ENCODE peak calls at places on chromosomes 3 and 15, in ten cellular contexts. G, Z, U, M, W, B, N, Y, L and H are unnamed samples.

GRCh38 chr3:124032881-124033359 is 41.0 kb upstream of the ROPN1 start:
- DNase-seq in G (no peak), Z (peak; percentile 56), U (peak; percentile 76), M (peak; percentile 82), W (peak; percentile 69), B (peak; percentile 21), N (peak; percentile 52), Y (peak; percentile 39), L (peak; percentile 80), H (peak; percentile 26)

GRCh38 chr3:52055537-52056351 is 627 bp downstream of the DUSP7 start:
- DNase-seq in G (peak; percentile 13), Z (peak; percentile 41), U (no peak), M (no peak), W (no peak), B (peak; percentile 28), N (no peak), Y (peak; percentile 37), L (peak; percentile 49), H (peak; percentile 35)

GRCh38 chr3:13706886-13707285 is 158.0 kb downstream of the FBLN2 start:
- DNase-seq in G (no peak), Z (no peak), U (no peak), M (no peak), W (no peak), B (no peak), N (no peak), Y (no peak), L (no peak), H (no peak)

GRCh38 chr3:4729061-4729973 is 236.2 kb downstream of the ITPR1 start:
- DNase-seq in G (no peak), Z (peak; percentile 45), U (no peak), M (no peak), W (no peak), B (no peak), N (no peak), Y (no peak), L (no peak), H (no peak)

GRCh38 chr15:26864664-26865191 is 2.1 kb upstream of the GABRA5 start:
- DNase-seq in G (peak; percentile 7), Z (peak; percentile 7), U (no peak), M (peak; percentile 42), W (no peak), B (no peak), N (no peak), Y (no peak), L (peak; percentile 38), H (no peak)

GRCh38 chr3:113156816-113157333 is 54.5 kb upstream of the BOC start:
- DNase-seq in G (no peak), Z (no peak), U (no peak), M (no peak), W (no peak), B (no peak), N (no peak), Y (no peak), L (no peak), H (no peak)

GRCh38 chr3:129695203-129695602 is 88.7 kb upstream of the PLXND1 start:
- DNase-seq in G (no peak), Z (peak; percentile 96), U (no peak), M (no peak), W (no peak), B (no peak), N (peak; percentile 51), Y (no peak), L (no peak), H (no peak)

GRCh38 chr15:32781781-32782180 is 64.0 kb downstream of the GREM1 start:
- DNase-seq in G (no peak), Z (no peak), U (no peak), M (no peak), W (no peak), B (no peak), N (no peak), Y (no peak), L (no peak), H (no peak)

GRCh38 chr3:111159391-111159790 is 87.8 kb downstream of the NECTIN3 start:
- DNase-seq in G (no peak), Z (peak; percentile 27), U (no peak), M (no peak), W (no peak), B (no peak), N (no peak), Y (no peak), L (no peak), H (no peak)

GRCh38 chr15:62847900-62848489 is 194.6 kb upstream of the TPM1 start:
- DNase-seq in G (no peak), Z (peak; percentile 56), U (peak; percentile 71), M (peak; percentile 69), W (no peak), B (peak; percentile 24), N (no peak), Y (no peak), L (peak; percentile 54), H (peak; percentile 2)

GRCh38 chr3:150013801-150014200 is 43.1 kb upstream of the PFN2 start:
- DNase-seq in G (no peak), Z (no peak), U (no peak), M (no peak), W (no peak), B (no peak), N (no peak), Y (no peak), L (no peak), H (no peak)

GRCh38 chr3:189721873-189722665 is 90.9 kb downstream of the TP63 start:
- DNase-seq in G (no peak), Z (peak; percentile 6), U (no peak), M (no peak), W (no peak), B (no peak), N (no peak), Y (no peak), L (no peak), H (no peak)

GRCh38 chr3:27315003-27315402 is 54.2 kb downstream of the NEK10 start:
- DNase-seq in G (no peak), Z (no peak), U (no peak), M (no peak), W (no peak), B (no peak), N (no peak), Y (no peak), L (no peak), H (no peak)

GRCh38 chr15:71691700-71692417 is 118.5 kb upstream of the NR2E3 start:
- DNase-seq in G (no peak), Z (peak; percentile 80), U (no peak), M (no peak), W (no peak), B (no peak), N (no peak), Y (no peak), L (no peak), H (no peak)

GRCh38 chr3:107910713-107911259 is 180.0 kb downstream of the CD47 start:
- DNase-seq in G (no peak), Z (no peak), U (no peak), M (no peak), W (no peak), B (no peak), N (no peak), Y (no peak), L (no peak), H (no peak)

GRCh38 chr15:48292458-48292857 is 38.8 kb upstream of the DUT start:
- DNase-seq in G (no peak), Z (no peak), U (no peak), M (no peak), W (no peak), B (no peak), N (no peak), Y (no peak), L (no peak), H (no peak)

GRCh38 chr15:78003539-78004008 is 73.9 kb downstream of the TBC1D2B start:
- DNase-seq in G (no peak), Z (no peak), U (no peak), M (no peak), W (no peak), B (no peak), N (no peak), Y (no peak), L (peak; percentile 95), H (no peak)

GRCh38 chr15:65824941-65825544 is 33.0 kb upstream of the DENND4A start:
- DNase-seq in G (no peak), Z (peak; percentile 70), U (no peak), M (no peak), W (no peak), B (no peak), N (peak; percentile 57), Y (no peak), L (no peak), H (no peak)

GRCh38 chr3:107150675-107151074 is 226.6 kb upstream of the CCDC54 start:
- DNase-seq in G (no peak), Z (no peak), U (no peak), M (no peak), W (no peak), B (no peak), N (no peak), Y (no peak), L (no peak), H (no peak)

GRCh38 chr3:101377796-101378195 is 57.4 kb upstream of the IMPG2 start:
- DNase-seq in G (no peak), Z (peak; percentile 57), U (no peak), M (no peak), W (no peak), B (no peak), N (no peak), Y (no peak), L (no peak), H (no peak)

GRCh38 chr3:141243295-141243707 is 11.7 kb downstream of the PXYLP1 start:
- DNase-seq in G (no peak), Z (peak; percentile 46), U (no peak), M (no peak), W (no peak), B (peak; percentile 38), N (no peak), Y (no peak), L (no peak), H (no peak)

GRCh38 chr15:80468776-80469175 is 64.6 kb downstream of the ARNT2 start:
- DNase-seq in G (no peak), Z (no peak), U (no peak), M (no peak), W (no peak), B (no peak), N (no peak), Y (no peak), L (no peak), H (no peak)

GRCh38 chr15:67720556-67721175 is 104.6 kb upstream of the SKOR1 start:
- DNase-seq in G (no peak), Z (no peak), U (no peak), M (no peak), W (no peak), B (no peak), N (no peak), Y (no peak), L (peak; percentile 15), H (no peak)

GRCh38 chr3:133361435-133361834 is 38.4 kb upstream of the BFSP2 start:
- DNase-seq in G (no peak), Z (no peak), U (no peak), M (no peak), W (no peak), B (no peak), N (no peak), Y (no peak), L (no peak), H (no peak)

GRCh38 chr3:114841515-114841914 is 305.6 kb downstream of the ZBTB20 start:
- DNase-seq in G (no peak), Z (no peak), U (no peak), M (no peak), W (no peak), B (no peak), N (no peak), Y (no peak), L (no peak), H (no peak)